ENCODE peak calls at places on chromosomes 16 and 17, in five cellular contexts. Q is tibial nerve; Z is GM12865; D is mammary epithelial cell; J is CD4-positive, alpha-beta memory T cell. G is an unnamed sample.

GRCh38 chr16:8727857-8728618 is 53.6 kb downstream of the ABAT start:
- DNase-seq in D (no peak), Q (no peak), J (no peak), Z (no peak), G (no peak)

GRCh38 chr16:26649646-26650045 is 417.1 kb upstream of the C16orf82 start:
- DNase-seq in J (no peak), D (no peak), Q (no peak), Z (no peak), G (no peak)

GRCh38 chr17:78873519-78874340 is 29.3 kb downstream of the CEP295NL start:
- DNase-seq in D (peak), Q (no peak), J (no peak), Z (no peak), G (no peak)

GRCh38 chr16:19379838-19380237 is 37.8 kb upstream of the TMC5 start:
- DNase-seq in Q (no peak), J (no peak), D (no peak), Z (no peak), G (no peak)

GRCh38 chr17:40753804-40754203 is 1.3 kb downstream of the KRT25 start:
- DNase-seq in Q (no peak), J (no peak), D (no peak), Z (no peak), G (no peak)

GRCh38 chr16:1825381-1825863 is 1.2 kb downstream of the HAGH start:
- DNase-seq in J (no peak), Z (no peak), D (no peak), Q (no peak), G (no peak)

GRCh38 chr17:42536048-42536371 is at the start of gene NAGLU:
- DNase-seq in Z (peak), Q (peak), J (peak), D (peak), G (peak)

GRCh38 chr17:81898029-81898866 is 3.8 kb upstream of the NPB start:
- DNase-seq in J (no peak), Q (no peak), Z (no peak), D (no peak), G (no peak)

GRCh38 chr17:41695954-41696720 is 7.5 kb downstream of the EIF1 start:
- DNase-seq in J (peak), Q (no peak), Z (peak), D (peak), G (peak)

GRCh38 chr17:59963738-59964454 is 644 bp downstream of the RNFT1 start:
- DNase-seq in J (no peak), Z (peak), D (peak), Q (peak), G (no peak)

GRCh38 chr17:43918026-43918389 is 10.7 kb upstream of the MPP2 start:
- DNase-seq in Q (no peak), Z (no peak), D (no peak), J (no peak), G (no peak)
- H3K4me3 ChIP-seq in Q (no peak), Z (peak), D (no peak), J (peak), G (no peak)

GRCh38 chr17:44327715-44328449 is 3.3 kb upstream of the SLC25A39 start:
- DNase-seq in D (no peak), Z (no peak), J (no peak), Q (no peak), G (no peak)
- H3K4me3 ChIP-seq in D (no peak), Z (no peak), J (no peak), Q (no peak), G (no peak)

GRCh38 chr17:28053044-28053670 is 10.7 kb downstream of the NLK start:
- DNase-seq in Z (no peak), J (no peak), D (no peak), Q (no peak), G (no peak)
- H3K4me3 ChIP-seq in Z (no peak), J (no peak), D (no peak), Q (no peak), G (no peak)

GRCh38 chr17:39225308-39225973 is at the start of gene STAC2:
- DNase-seq in Q (no peak), D (no peak), Z (no peak), J (no peak), G (no peak)

GRCh38 chr17:39225974-39226683 is 384 bp upstream of the STAC2 start:
- DNase-seq in D (no peak), J (no peak), Q (peak), Z (no peak), G (no peak)

GRCh38 chr17:39224778-39225307 is 902 bp downstream of the STAC2 start:
- DNase-seq in Z (no peak), D (no peak), J (no peak), Q (no peak), G (no peak)

GRCh38 chr17:39222866-39223834 is 2.6 kb downstream of the STAC2 start:
- DNase-seq in Q (no peak), D (no peak), J (no peak), Z (no peak), G (no peak)

DNA sequence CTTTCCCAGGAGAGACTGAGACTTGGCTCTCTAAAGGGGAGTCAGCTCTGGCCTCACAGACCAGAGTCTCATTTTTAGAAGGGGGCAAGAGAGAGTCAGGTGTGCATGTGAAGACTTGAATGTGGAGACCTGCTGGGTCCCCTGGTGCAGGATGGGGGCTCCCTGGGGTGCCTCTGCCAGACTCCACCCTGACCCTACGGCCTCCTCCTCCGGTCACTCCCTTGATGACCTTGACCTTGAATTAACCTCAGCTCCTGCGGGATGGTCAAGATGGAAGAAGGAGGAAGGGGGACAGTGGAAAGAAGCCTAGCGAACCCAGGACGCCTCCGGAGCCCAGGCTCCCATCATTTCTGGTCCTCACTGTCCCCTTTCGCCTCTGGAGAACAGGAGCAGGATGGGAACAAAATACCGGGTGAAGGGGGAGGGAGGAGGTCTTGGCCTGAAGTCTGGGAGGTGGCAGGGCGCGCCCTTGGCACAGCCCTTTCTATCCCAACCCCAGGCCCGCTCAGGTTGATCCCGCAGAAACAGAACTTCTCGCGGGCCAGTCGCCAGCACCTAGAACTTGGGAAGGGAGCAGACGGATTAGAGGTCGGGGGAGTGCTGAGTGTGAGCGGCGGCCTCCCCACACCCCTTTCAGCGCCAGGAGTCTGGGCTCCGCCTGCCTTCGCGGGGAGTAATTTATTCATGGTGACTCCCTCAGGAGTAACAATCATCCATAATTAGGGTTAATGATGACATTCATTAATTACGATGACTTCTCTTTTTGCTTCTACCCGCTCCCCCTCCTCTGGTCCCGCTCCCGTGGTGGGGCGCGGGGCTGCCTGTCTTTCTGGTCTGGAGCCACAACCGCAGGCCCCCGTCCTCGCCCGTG is 1.6 kb downstream of the STAC2 start:
- DNase-seq in Q (no peak), Z (no peak), D (no peak), J (no peak), G (no peak)
- H3K4me3 ChIP-seq in Q (no peak), Z (no peak), D (no peak), J (no peak), G (no peak)

GRCh38 chr17:45004388-45004787 is 36.3 kb upstream of the C1QL1 start:
- DNase-seq in Z (no peak), J (no peak), D (no peak), Q (no peak), G (no peak)
- H3K4me3 ChIP-seq in Z (no peak), J (no peak), D (no peak), Q (no peak), G (no peak)

GRCh38 chr16:89201467-89202377 is 1.4 kb upstream of the SLC22A31 start:
- DNase-seq in Z (peak), Q (peak), D (peak), J (peak), G (no peak)
- H3K4me3 ChIP-seq in Z (no peak), Q (no peak), D (no peak), J (no peak), G (no peak)

GRCh38 chr17:47989700-47990099 is 18.8 kb downstream of the CDK5RAP3 start:
- DNase-seq in D (peak), Z (peak), Q (no peak), J (no peak), G (peak)
- H3K4me3 ChIP-seq in D (no peak), Z (no peak), Q (no peak), J (no peak), G (no peak)

GRCh38 chr17:48440660-48441059 is 10.6 kb upstream of the SKAP1 start:
- DNase-seq in J (no peak), D (no peak), Z (no peak), Q (no peak), G (peak)
- H3K4me3 ChIP-seq in J (peak), D (no peak), Z (peak), Q (no peak), G (peak)

G was measured in Jurkat, Clone E6-1.